ENCODE peak calls at places on chromosomes 6 and 20, in nine cellular contexts. Z, I, X, F, C, A, H, T and R are unnamed samples.

GRCh38 chr6:226516-227073 is 65.7 kb upstream of the DUSP22 start:
- DNase-seq in F (no peak), T (no peak), H (no peak), C (no peak), I (no peak), Z (no peak), X (no peak), A (no peak), R (no peak)

GRCh38 chr6:74287932-74288331 is 591.9 kb downstream of the CD109 start:
- DNase-seq in T (no peak), H (no peak), I (no peak), A (no peak), X (no peak), C (no peak), Z (no peak), F (no peak), R (no peak)

GRCh38 chr20:32966881-32967781 is 37.1 kb downstream of the SUN5 start:
- DNase-seq in C (no peak), F (peak; percentile 61), I (no peak), A (no peak), T (no peak), H (no peak), Z (no peak), X (peak; percentile 41), R (no peak)

GRCh38 chr6:88119769-88120168 is 46.4 kb downstream of the CNR1 start:
- DNase-seq in H (no peak), T (no peak), X (no peak), Z (peak; percentile 8), A (no peak), I (no peak), F (no peak), C (no peak), R (peak; percentile 18)

GRCh38 chr20:39195495-39196129 is 233.5 kb downstream of the DHX35 start:
- DNase-seq in H (no peak), T (no peak), X (no peak), I (no peak), C (no peak), A (no peak), Z (no peak), F (no peak), R (no peak)

GRCh38 chr6:122405417-122405816 is 6.0 kb downstream of the HSF2 start:
- DNase-seq in X (no peak), T (no peak), F (no peak), A (no peak), I (no peak), C (peak; percentile 6), H (no peak), Z (no peak), R (no peak)

GRCh38 chr20:11454966-11455799 is 462.5 kb upstream of the BTBD3 start:
- DNase-seq in A (no peak), X (no peak), I (no peak), Z (peak; percentile 77), C (peak; percentile 86), F (no peak), H (no peak), T (no peak), R (no peak)

GRCh38 chr6:157144861-157145260 is 178.5 kb downstream of the TMEM242 start:
- DNase-seq in H (no peak), Z (peak; percentile 13), A (no peak), C (no peak), F (no peak), T (no peak), I (no peak), X (no peak), R (no peak)

GRCh38 chr6:117498159-117498558 is 15.7 kb downstream of the DCBLD1 start:
- DNase-seq in Z (peak; percentile 82), C (peak; percentile 87), H (no peak), F (no peak), X (no peak), I (no peak), T (no peak), A (no peak), R (no peak)

GRCh38 chr6:6461138-6461537 is 127.4 kb upstream of the LY86 start:
- DNase-seq in X (no peak), F (no peak), H (no peak), I (no peak), Z (peak; percentile 2), A (no peak), T (no peak), C (no peak), R (no peak)

GRCh38 chr6:139515511-139515910 is 141.1 kb upstream of the CITED2 start:
- DNase-seq in H (no peak), I (no peak), T (no peak), F (no peak), C (peak; percentile 44), X (no peak), A (no peak), Z (peak; percentile 49), R (no peak)

GRCh38 chr20:44442298-44443070 is 33.2 kb upstream of the TTPAL start:
- DNase-seq in I (no peak), A (no peak), Z (no peak), C (no peak), X (no peak), H (no peak), T (peak; percentile 35), F (no peak), R (no peak)

GRCh38 chr20:37298190-37298939 is 8.9 kb downstream of the MANBAL start:
- DNase-seq in A (no peak), H (no peak), I (no peak), F (no peak), Z (no peak), X (no peak), C (no peak), T (no peak), R (no peak)

GRCh38 chr6:167998206-167998605 is 735 bp downstream of the KIF25 start:
- DNase-seq in I (no peak), H (no peak), X (no peak), T (no peak), C (no peak), Z (no peak), A (no peak), F (no peak), R (no peak)

GRCh38 chr6:139373154-139373927 is 1.1 kb downstream of the CITED2 start:
- DNase-seq in C (peak; percentile 33), X (peak; percentile 56), T (peak; percentile 61), A (peak; percentile 58), F (peak; percentile 81), I (no peak), H (peak; percentile 42), Z (peak; percentile 53), R (no peak)

GRCh38 chr6:116444991-116445566 is 16.1 kb upstream of the CALHM6 start:
- DNase-seq in T (no peak), H (no peak), X (no peak), C (no peak), F (no peak), A (no peak), Z (no peak), I (no peak), R (no peak)

GRCh38 chr6:47672816-47673215 is 25.6 kb upstream of the ADGRF4 start:
- DNase-seq in F (no peak), I (no peak), A (no peak), T (no peak), H (no peak), Z (no peak), X (no peak), C (peak; percentile 34), R (no peak)

GRCh38 chr20:25695532-25696383 is 895 bp downstream of the ZNF337 start:
- DNase-seq in I (no peak), H (no peak), A (no peak), Z (no peak), X (no peak), C (no peak), T (no peak), F (no peak), R (no peak)